ENCODE peak calls at places on chromosomes 2 and 18, in seven cellular contexts. One of them, this sample, is unnamed.

GRCh38 chr2:17747684-17748452 is 5.7 kb downstream of the SMC6 start:
- DNase-seq in H1: no peak
- DNase-seq in mesendoderm: peak; percentile 38
- DNase-seq in IMR-90: peak; percentile 48
- DNase-seq in neuronal stem cell: no peak
- DNase-seq in mesenchymal stem cell: peak; percentile 52
- DNase-seq in trophoblast cell: no peak
- DNase-seq in this sample: peak; percentile 56

GRCh38 chr2:241064008-241064801 is 37.9 kb downstream of the MTERF4 start:
- DNase-seq in H1: no peak
- DNase-seq in mesendoderm: peak; percentile 23
- DNase-seq in IMR-90: no peak
- DNase-seq in neuronal stem cell: no peak
- DNase-seq in mesenchymal stem cell: no peak
- DNase-seq in trophoblast cell: no peak
- DNase-seq in this sample: peak; percentile 76

GRCh38 chr2:117942958-117943672 is 70.8 kb downstream of the CCDC93 start:
- DNase-seq in H1: no peak
- DNase-seq in mesendoderm: no peak
- DNase-seq in IMR-90: peak; percentile 79
- DNase-seq in neuronal stem cell: no peak
- DNase-seq in mesenchymal stem cell: no peak
- DNase-seq in trophoblast cell: no peak
- DNase-seq in this sample: no peak

GRCh38 chr2:3172265-3172935 is 205.2 kb downstream of the EIPR1 start:
- DNase-seq in H1: no peak
- DNase-seq in mesendoderm: no peak
- DNase-seq in IMR-90: no peak
- DNase-seq in neuronal stem cell: no peak
- DNase-seq in mesenchymal stem cell: no peak
- DNase-seq in trophoblast cell: no peak
- DNase-seq in this sample: no peak

GRCh38 chr2:85215074-85216050 is 82.2 kb downstream of the TCF7L1 start:
- DNase-seq in H1: no peak
- DNase-seq in mesendoderm: peak; percentile 61
- DNase-seq in IMR-90: peak; percentile 93
- DNase-seq in neuronal stem cell: no peak
- DNase-seq in mesenchymal stem cell: peak; percentile 81
- DNase-seq in trophoblast cell: no peak
- DNase-seq in this sample: no peak

GRCh38 chr2:8300216-8300615 is 381.6 kb upstream of the ID2 start:
- DNase-seq in H1: no peak
- DNase-seq in mesendoderm: no peak
- DNase-seq in IMR-90: no peak
- DNase-seq in neuronal stem cell: no peak
- DNase-seq in mesenchymal stem cell: no peak
- DNase-seq in trophoblast cell: no peak
- DNase-seq in this sample: no peak

GRCh38 chr2:96374211-96374951 is 38.8 kb downstream of the NCAPH start:
- DNase-seq in H1: no peak
- DNase-seq in mesendoderm: no peak
- DNase-seq in IMR-90: peak; percentile 39
- DNase-seq in neuronal stem cell: no peak
- DNase-seq in mesenchymal stem cell: no peak
- DNase-seq in trophoblast cell: no peak
- DNase-seq in this sample: no peak

GRCh38 chr18:48896875-48897511 is 53.8 kb downstream of the SMAD7 start:
- DNase-seq in H1: no peak
- DNase-seq in mesendoderm: peak; percentile 83
- DNase-seq in IMR-90: peak; percentile 17
- DNase-seq in neuronal stem cell: no peak
- DNase-seq in mesenchymal stem cell: peak; percentile 43
- DNase-seq in trophoblast cell: peak; percentile 40
- DNase-seq in this sample: peak; percentile 86

GRCh38 chr18:9762561-9762960 is 54.5 kb downstream of the RAB31 start:
- DNase-seq in H1: no peak
- DNase-seq in mesendoderm: no peak
- DNase-seq in IMR-90: no peak
- DNase-seq in neuronal stem cell: no peak
- DNase-seq in mesenchymal stem cell: no peak
- DNase-seq in trophoblast cell: no peak
- DNase-seq in this sample: no peak

GRCh38 chr2:160695402-160696060 is 201.9 kb upstream of the RBMS1 start:
- DNase-seq in H1: no peak
- DNase-seq in mesendoderm: no peak
- DNase-seq in IMR-90: peak; percentile 73
- DNase-seq in neuronal stem cell: no peak
- DNase-seq in mesenchymal stem cell: peak; percentile 24
- DNase-seq in trophoblast cell: no peak
- DNase-seq in this sample: no peak

GRCh38 chr2:24659862-24660261 is 133.3 kb downstream of the PTRHD1 start:
- DNase-seq in H1: no peak
- DNase-seq in mesendoderm: no peak
- DNase-seq in IMR-90: no peak
- DNase-seq in neuronal stem cell: no peak
- DNase-seq in mesenchymal stem cell: no peak
- DNase-seq in trophoblast cell: no peak
- DNase-seq in this sample: no peak

GRCh38 chr18:48845174-48845573 is 105.6 kb downstream of the SMAD7 start:
- DNase-seq in H1: no peak
- DNase-seq in mesendoderm: no peak
- DNase-seq in IMR-90: no peak
- DNase-seq in neuronal stem cell: no peak
- DNase-seq in mesenchymal stem cell: no peak
- DNase-seq in trophoblast cell: no peak
- DNase-seq in this sample: no peak

GRCh38 chr2:34104601-34105000 is 505.5 kb upstream of the FAM98A start:
- DNase-seq in H1: no peak
- DNase-seq in mesendoderm: peak; percentile 2
- DNase-seq in IMR-90: peak; percentile 23
- DNase-seq in neuronal stem cell: no peak
- DNase-seq in mesenchymal stem cell: peak; percentile 17
- DNase-seq in trophoblast cell: no peak
- DNase-seq in this sample: no peak

GRCh38 chr18:24460388-24460787 is at the start of gene HRH4:
- DNase-seq in H1: no peak
- DNase-seq in mesendoderm: no peak
- DNase-seq in IMR-90: no peak
- DNase-seq in neuronal stem cell: no peak
- DNase-seq in mesenchymal stem cell: no peak
- DNase-seq in trophoblast cell: no peak
- DNase-seq in this sample: no peak

GRCh38 chr2:199956062-199956380 is 639 bp downstream of the MAIP1 start:
- DNase-seq in H1: no peak
- DNase-seq in mesendoderm: no peak
- DNase-seq in IMR-90: no peak
- DNase-seq in neuronal stem cell: no peak
- DNase-seq in mesenchymal stem cell: no peak
- DNase-seq in trophoblast cell: no peak
- DNase-seq in this sample: no peak

GRCh38 chr2:239944706-239945551 is 80.2 kb downstream of the NDUFA10 start:
- DNase-seq in H1: no peak
- DNase-seq in mesendoderm: peak; percentile 69
- DNase-seq in IMR-90: peak; percentile 44
- DNase-seq in neuronal stem cell: no peak
- DNase-seq in mesenchymal stem cell: no peak
- DNase-seq in trophoblast cell: no peak
- DNase-seq in this sample: peak; percentile 37

GRCh38 chr18:58581265-58581664 is 47.6 kb downstream of the ALPK2 start:
- DNase-seq in H1: no peak
- DNase-seq in mesendoderm: peak; percentile 83
- DNase-seq in IMR-90: peak; percentile 92
- DNase-seq in neuronal stem cell: no peak
- DNase-seq in mesenchymal stem cell: peak; percentile 83
- DNase-seq in trophoblast cell: peak; percentile 93
- DNase-seq in this sample: peak; percentile 48

GRCh38 chr2:164079258-164079657 is 343.4 kb upstream of the FIGN start:
- DNase-seq in H1: no peak
- DNase-seq in mesendoderm: no peak
- DNase-seq in IMR-90: no peak
- DNase-seq in neuronal stem cell: no peak
- DNase-seq in mesenchymal stem cell: no peak
- DNase-seq in trophoblast cell: no peak
- DNase-seq in this sample: no peak
- H4K8ac ChIP-seq in H1: no peak overlapping the region
- H4K8ac ChIP-seq in mesendoderm: no peak overlapping the region
- H4K8ac ChIP-seq in IMR-90: no peak overlapping the region
- H4K8ac ChIP-seq in neuronal stem cell: no peak overlapping the region
- H4K8ac ChIP-seq in mesenchymal stem cell: no peak overlapping the region
- H4K8ac ChIP-seq in trophoblast cell: no peak overlapping the region
- H4K8ac ChIP-seq in this sample: no peak overlapping the region

GRCh38 chr2:48268671-48269070 is 261.3 kb upstream of the STON1 start:
- DNase-seq in H1: no peak
- DNase-seq in mesendoderm: no peak
- DNase-seq in IMR-90: no peak
- DNase-seq in neuronal stem cell: no peak
- DNase-seq in mesenchymal stem cell: no peak
- DNase-seq in trophoblast cell: peak; percentile 67
- DNase-seq in this sample: no peak

GRCh38 chr2:48269126-48269822 is 260.7 kb upstream of the STON1 start:
- DNase-seq in H1: no peak
- DNase-seq in mesendoderm: no peak
- DNase-seq in IMR-90: no peak
- DNase-seq in neuronal stem cell: no peak
- DNase-seq in mesenchymal stem cell: no peak
- DNase-seq in trophoblast cell: no peak
- DNase-seq in this sample: no peak

GRCh38 chr2:48272199-48272598 is 257.8 kb upstream of the STON1 start:
- DNase-seq in H1: no peak
- DNase-seq in mesendoderm: no peak
- DNase-seq in IMR-90: no peak
- DNase-seq in neuronal stem cell: no peak
- DNase-seq in mesenchymal stem cell: no peak
- DNase-seq in trophoblast cell: no peak
- DNase-seq in this sample: no peak

GRCh38 chr2:48266698-48267097 is 263.3 kb upstream of the STON1 start:
- DNase-seq in H1: no peak
- DNase-seq in mesendoderm: no peak
- DNase-seq in IMR-90: no peak
- DNase-seq in neuronal stem cell: no peak
- DNase-seq in mesenchymal stem cell: no peak
- DNase-seq in trophoblast cell: no peak
- DNase-seq in this sample: no peak

GRCh38 chr2:48270209-48270608 is 259.7 kb upstream of the STON1 start:
- DNase-seq in H1: no peak
- DNase-seq in mesendoderm: no peak
- DNase-seq in IMR-90: no peak
- DNase-seq in neuronal stem cell: no peak
- DNase-seq in mesenchymal stem cell: no peak
- DNase-seq in trophoblast cell: peak; percentile 24
- DNase-seq in this sample: no peak
- H4K8ac ChIP-seq in H1: no peak overlapping the region
- H4K8ac ChIP-seq in mesendoderm: no peak overlapping the region
- H4K8ac ChIP-seq in IMR-90: no peak overlapping the region
- H4K8ac ChIP-seq in neuronal stem cell: no peak overlapping the region
- H4K8ac ChIP-seq in mesenchymal stem cell: no peak overlapping the region
- H4K8ac ChIP-seq in trophoblast cell: no peak overlapping the region
- H4K8ac ChIP-seq in this sample: no peak overlapping the region

GRCh38 chr2:202278944-202279343 is 13.4 kb downstream of the NOP58 start:
- DNase-seq in H1: no peak
- DNase-seq in mesendoderm: peak; percentile 59
- DNase-seq in IMR-90: peak; percentile 78
- DNase-seq in neuronal stem cell: no peak
- DNase-seq in mesenchymal stem cell: peak; percentile 80
- DNase-seq in trophoblast cell: no peak
- DNase-seq in this sample: no peak
- H4K8ac ChIP-seq in H1: no peak overlapping the region
- H4K8ac ChIP-seq in mesendoderm: no peak overlapping the region
- H4K8ac ChIP-seq in IMR-90: no peak overlapping the region
- H4K8ac ChIP-seq in neuronal stem cell: no peak overlapping the region
- H4K8ac ChIP-seq in mesenchymal stem cell: no peak overlapping the region
- H4K8ac ChIP-seq in trophoblast cell: no peak overlapping the region
- H4K8ac ChIP-seq in this sample: no peak overlapping the region

GRCh38 chr18:14900435-14900834 is 152.5 kb downstream of the ANKRD30B start:
- DNase-seq in H1: no peak
- DNase-seq in mesendoderm: no peak
- DNase-seq in IMR-90: no peak
- DNase-seq in neuronal stem cell: no peak
- DNase-seq in mesenchymal stem cell: no peak
- DNase-seq in trophoblast cell: no peak
- DNase-seq in this sample: no peak
- H4K8ac ChIP-seq in H1: no peak overlapping the region
- H4K8ac ChIP-seq in mesendoderm: no peak overlapping the region
- H4K8ac ChIP-seq in IMR-90: no peak overlapping the region
- H4K8ac ChIP-seq in neuronal stem cell: no peak overlapping the region
- H4K8ac ChIP-seq in mesenchymal stem cell: no peak overlapping the region
- H4K8ac ChIP-seq in trophoblast cell: no peak overlapping the region
- H4K8ac ChIP-seq in this sample: no peak overlapping the region

GRCh38 chr2:225158360-225158759 is 116.1 kb upstream of the DOCK10 start:
- DNase-seq in H1: no peak
- DNase-seq in mesendoderm: no peak
- DNase-seq in IMR-90: no peak
- DNase-seq in neuronal stem cell: no peak
- DNase-seq in mesenchymal stem cell: no peak
- DNase-seq in trophoblast cell: no peak
- DNase-seq in this sample: no peak
- H4K8ac ChIP-seq in H1: no peak overlapping the region
- H4K8ac ChIP-seq in mesendoderm: no peak overlapping the region
- H4K8ac ChIP-seq in IMR-90: no peak overlapping the region
- H4K8ac ChIP-seq in neuronal stem cell: no peak overlapping the region
- H4K8ac ChIP-seq in mesenchymal stem cell: no peak overlapping the region
- H4K8ac ChIP-seq in trophoblast cell: no peak overlapping the region
- H4K8ac ChIP-seq in this sample: no peak overlapping the region

This sample was measured in H9.